ENCODE peak calls at places on chromosome 16, in six cellular contexts. D is H9, B is mesenchymal stem cell, K is IMR-90, H is neuronal stem cell, J is H1. Z is an unnamed sample.
A peak's percentile ranks its signal among the peaks of the same experiment; 100 is the strongest.

GRCh38 chr16:30567160-30567990 is 4.1 kb downstream of the ZNF688 start:
- DNase-seq in D (no peak), B (peak; percentile 65), K (peak; percentile 27), H (no peak), J (no peak), Z (no peak)

GRCh38 chr16:31869511-31870201 is 4.0 kb upstream of the ZNF267 start:
- DNase-seq in D (peak; percentile 31), B (peak; percentile 84), K (peak; percentile 92), H (no peak), J (no peak), Z (peak; percentile 24)

GRCh38 chr16:31253642-31254045 is 6.1 kb upstream of the ITGAM start:
- DNase-seq in D (no peak), B (no peak), K (no peak), H (no peak), J (no peak), Z (no peak)

GRCh38 chr16:50928065-50928464 is 186.2 kb downstream of the CYLD start:
- DNase-seq in D (no peak), B (no peak), K (no peak), H (no peak), J (no peak), Z (no peak)

GRCh38 chr16:49127103-49127502 is 154.5 kb downstream of the CBLN1 start:
- DNase-seq in D (no peak), B (no peak), K (no peak), H (peak; percentile 46), J (no peak), Z (peak; percentile 50)

GRCh38 chr16:11315499-11315898 is 29.8 kb upstream of the RMI2 start:
- DNase-seq in D (peak; percentile 98), B (peak; percentile 53), K (peak; percentile 68), H (peak; percentile 82), J (peak; percentile 85), Z (peak; percentile 98)

GRCh38 chr16:20799599-20799998 is 6.7 kb downstream of the ERI2 start:
- DNase-seq in D (no peak), B (peak; percentile 7), K (peak; percentile 44), H (no peak), J (no peak), Z (no peak)

GRCh38 chr16:23836404-23837291 is 865 bp downstream of the PRKCB start:
- DNase-seq in D (peak; percentile 68), B (no peak), K (no peak), H (no peak), J (peak; percentile 84), Z (peak; percentile 13)

GRCh38 chr16:53087101-53087500 is 32.3 kb downstream of the CHD9 start:
- DNase-seq in D (no peak), B (no peak), K (peak; percentile 72), H (no peak), J (no peak), Z (peak; percentile 84)

GRCh38 chr16:10749680-10750035 is 6.0 kb downstream of the NUBP1 start:
- DNase-seq in D (no peak), B (peak; percentile 76), K (peak; percentile 55), H (no peak), J (no peak), Z (no peak)

GRCh38 chr16:57667526-57668258 is 414 bp upstream of the ADGRG3 start:
- DNase-seq in D (peak; percentile 57), B (peak; percentile 59), K (peak; percentile 38), H (no peak), J (peak; percentile 75), Z (peak; percentile 78)

GRCh38 chr16:87226926-87227650 is 90.1 kb downstream of the C16orf95 start:
- DNase-seq in D (no peak), B (peak; percentile 82), K (peak; percentile 93), H (no peak), J (no peak), Z (no peak)

GRCh38 chr16:75306102-75306762 is 54.8 kb upstream of the BCAR1 start:
- DNase-seq in D (no peak), B (no peak), K (peak; percentile 47), H (no peak), J (no peak), Z (no peak)

GRCh38 chr16:16084874-16085273 is 135.5 kb downstream of the ABCC1 start:
- DNase-seq in D (no peak), B (no peak), K (no peak), H (no peak), J (no peak), Z (no peak)

GRCh38 chr16:85963746-85964370 is 64.9 kb downstream of the IRF8 start:
- DNase-seq in D (no peak), B (peak; percentile 71), K (no peak), H (no peak), J (no peak), Z (no peak)

GRCh38 chr16:62882552-62883221 is 846.4 kb upstream of the CDH8 start:
- DNase-seq in D (no peak), B (no peak), K (no peak), H (no peak), J (no peak), Z (no peak)

GRCh38 chr16:4660454-4661007 is 32.8 kb upstream of the NUDT16L1 start:
- DNase-seq in D (no peak), B (no peak), K (peak; percentile 60), H (no peak), J (no peak), Z (no peak)

GRCh38 chr16:12348733-12349704 is 372.5 kb downstream of the SNX29 start:
- DNase-seq in D (no peak), B (no peak), K (no peak), H (no peak), J (no peak), Z (no peak)

GRCh38 chr16:27273670-27274522 is 5.3 kb upstream of the NSMCE1 start:
- DNase-seq in D (no peak), B (peak; percentile 41), K (peak; percentile 53), H (no peak), J (peak; percentile 30), Z (no peak)

GRCh38 chr16:78364501-78364900 is 265.0 kb downstream of the WWOX start:
- DNase-seq in D (no peak), B (peak; percentile 54), K (no peak), H (no peak), J (no peak), Z (no peak)

GRCh38 chr16:14284930-14285541 is 213.9 kb downstream of the MRTFB start:
- DNase-seq in D (peak; percentile 72), B (peak; percentile 79), K (no peak), H (no peak), J (no peak), Z (peak; percentile 82)

GRCh38 chr16:19472487-19472886 is 49.4 kb downstream of the GDE1 start:
- DNase-seq in D (no peak), B (no peak), K (no peak), H (no peak), J (no peak), Z (no peak)

DNA sequence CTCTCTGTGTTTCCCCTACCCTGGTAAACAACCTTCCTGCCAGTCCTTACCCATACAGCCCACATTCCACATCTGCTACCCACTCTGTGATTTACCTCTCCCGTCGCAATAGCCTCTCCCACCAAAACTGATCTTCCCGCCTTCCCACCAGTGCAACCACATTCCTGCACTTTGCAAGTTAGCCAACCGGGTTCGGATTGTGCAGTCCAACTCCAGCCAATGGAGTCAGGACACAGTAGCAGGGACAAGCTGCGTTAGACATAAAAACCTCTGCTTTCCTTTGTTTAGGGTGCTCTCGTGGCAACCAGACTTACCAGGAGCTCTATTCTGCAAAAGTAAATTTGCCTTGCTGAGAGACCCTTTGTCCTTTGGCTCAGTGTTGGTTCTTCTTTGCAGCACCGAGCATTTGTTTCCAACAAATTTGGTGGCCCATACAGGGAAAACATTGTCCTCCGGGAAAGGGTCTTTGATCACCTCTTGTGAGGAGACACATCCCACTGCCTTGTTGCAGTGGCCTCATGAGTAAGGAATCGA is 1.4 kb downstream of the HPR start:
- DNase-seq in D (no peak), B (no peak), K (no peak), H (no peak), J (no peak), Z (no peak)
- H2BK15ac ChIP-seq in D (no peak overlapping the region), B (no peak overlapping the region), K (no peak overlapping the region), H (no peak overlapping the region), J (no peak overlapping the region), Z (no peak overlapping the region)

DNA sequence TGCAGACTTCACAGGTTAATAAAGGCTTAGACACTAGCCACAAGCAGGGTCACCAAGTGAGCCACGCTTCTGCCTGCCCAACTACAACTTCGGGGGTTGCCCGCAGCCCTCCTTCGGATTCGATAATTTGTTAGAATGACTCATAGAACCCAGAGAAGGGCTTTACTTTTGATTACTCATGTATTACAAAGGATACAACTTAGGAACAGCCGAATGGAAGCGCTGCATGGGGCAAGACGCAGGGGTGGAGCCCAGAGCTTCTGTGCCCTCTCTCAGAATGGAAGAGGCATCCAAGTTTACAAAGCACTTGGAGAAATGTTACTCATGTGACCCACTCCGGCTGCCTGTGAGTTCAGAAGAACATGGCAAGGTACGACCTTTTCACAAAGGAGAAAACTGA is 7.5 kb upstream of the CDH5 start:
- DNase-seq in D (no peak), B (peak; percentile 18), K (peak; percentile 19), H (no peak), J (no peak), Z (no peak)
- H3K4me2 ChIP-seq in D (no peak overlapping the region), B (no peak overlapping the region), K (no peak overlapping the region), H (no peak overlapping the region), J (no peak overlapping the region), Z (no peak overlapping the region)

GRCh38 chr16:89381788-89382187 is 108.6 kb downstream of the ANKRD11 start:
- DNase-seq in D (no peak), B (no peak), K (no peak), H (no peak), J (no peak), Z (no peak)

GRCh38 chr16:89377446-89377838 is 112.9 kb downstream of the ANKRD11 start:
- DNase-seq in D (no peak), B (no peak), K (no peak), H (no peak), J (no peak), Z (no peak)

GRCh38 chr16:89378947-89379771 is 111.2 kb downstream of the ANKRD11 start:
- DNase-seq in D (no peak), B (no peak), K (no peak), H (no peak), J (no peak), Z (no peak)

GRCh38 chr16:89383095-89384003 is 107.0 kb downstream of the ANKRD11 start:
- DNase-seq in D (peak; percentile 70), B (peak; percentile 69), K (peak; percentile 47), H (no peak), J (no peak), Z (peak; percentile 88)

DNA sequence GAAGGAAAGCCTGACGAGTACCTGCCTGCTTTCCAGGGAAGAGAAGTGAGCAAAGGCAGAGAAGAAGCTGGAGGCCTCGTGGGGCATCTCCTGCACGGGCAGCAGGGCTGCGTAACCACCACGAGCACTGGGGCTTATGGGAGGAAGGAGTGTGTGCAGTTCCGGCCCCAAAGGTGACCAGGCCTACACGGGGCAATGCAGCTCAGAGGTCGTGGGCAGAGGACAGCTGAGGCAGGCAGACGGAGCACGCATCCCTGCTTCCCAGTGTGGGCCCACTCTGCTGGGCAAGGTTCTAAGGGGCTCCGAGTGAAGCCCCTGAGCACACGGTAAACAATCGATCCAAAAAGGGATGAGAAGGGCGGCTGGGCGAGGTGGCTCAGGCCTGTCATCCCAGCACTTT is 109.7 kb downstream of the ANKRD11 start:
- DNase-seq in D (no peak), B (no peak), K (no peak), H (no peak), J (no peak), Z (no peak)
- H3K4me1 ChIP-seq in D (no peaks in the 10 kb centered on the region), B (peaks cover 31% of the 10 kb centered on the region), K (peaks cover 15% of the 10 kb centered on the region), H (peaks cover 19% of the 10 kb centered on the region), J (peaks cover 22% of the 10 kb centered on the region), Z (peaks cover 5% of the 10 kb centered on the region)

DNA sequence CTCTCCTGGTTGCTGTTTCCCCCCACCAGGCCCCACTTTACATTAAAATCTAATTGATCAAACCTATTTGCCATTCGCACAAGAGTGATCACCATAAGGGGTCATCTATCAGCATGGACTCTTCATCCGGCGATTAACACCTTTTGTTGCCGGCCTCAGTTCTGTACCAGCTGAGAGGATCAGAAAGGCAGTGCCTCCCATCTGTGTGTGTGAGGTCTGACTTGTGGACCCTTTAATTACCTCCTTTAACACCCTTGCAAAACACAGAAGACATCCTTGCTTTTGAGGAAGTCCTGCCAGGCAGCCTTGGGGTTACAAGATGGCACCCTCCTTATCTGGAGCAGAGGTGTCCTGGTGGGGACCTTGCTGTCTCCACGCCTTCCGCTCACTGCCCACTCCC is 77.2 kb upstream of the IRX3 start:
- DNase-seq in D (no peak), B (no peak), K (no peak), H (no peak), J (no peak), Z (peak; percentile 93)
- H2BK15ac ChIP-seq in D (no peak overlapping the region), B (no peak overlapping the region), K (no peak overlapping the region), H (peak overlapping the region; percentile 3), J (no peak overlapping the region), Z (no peak overlapping the region)

Z was measured in mesendoderm.